ENCODE peak calls at places on chromosomes 1 and 21, in six cellular contexts. S, B, N, C, X and L are unnamed samples.

GRCh38 chr1:205355054-205355453 is 1.7 kb downstream of the KLHDC8A start:
- DNase-seq in X (no peak), B (no peak), C (peak; percentile 53), S (no peak), N (no peak), L (no peak)

GRCh38 chr1:44025816-44026215 is 5.4 kb downstream of the SLC6A9 start:
- DNase-seq in X (no peak), B (no peak), C (no peak), S (no peak), N (no peak), L (no peak)

GRCh38 chr1:208086116-208086515 is 158.1 kb downstream of the PLXNA2 start:
- DNase-seq in B (no peak), S (no peak), X (no peak), C (peak; percentile 54), N (no peak), L (no peak)

GRCh38 chr1:10338611-10339010 is 60.3 kb upstream of the PGD start:
- DNase-seq in S (no peak), B (no peak), X (no peak), N (no peak), C (no peak), L (no peak)

GRCh38 chr1:239125027-239125426 is 261.3 kb upstream of the CHRM3 start:
- DNase-seq in S (no peak), C (no peak), B (no peak), X (no peak), N (no peak), L (no peak)

GRCh38 chr1:203650012-203650836 is 23.6 kb downstream of the ATP2B4 start:
- DNase-seq in X (no peak), C (peak; percentile 76), S (peak; percentile 51), B (peak; percentile 93), N (peak; percentile 76), L (peak; percentile 66)

GRCh38 chr1:205926213-205926612 is 17.0 kb downstream of the SLC26A9 start:
- DNase-seq in X (no peak), B (no peak), N (peak; percentile 16), S (no peak), C (no peak), L (no peak)

GRCh38 chr1:232732344-232732910 is 72.8 kb upstream of the MAP10 start:
- DNase-seq in X (no peak), S (no peak), N (no peak), C (no peak), B (no peak), L (no peak)

GRCh38 chr1:12549106-12549459 is 68.9 kb downstream of the DHRS3 start:
- DNase-seq in N (no peak), C (peak; percentile 60), S (peak; percentile 52), B (no peak), X (peak; percentile 83), L (peak; percentile 58)

GRCh38 chr1:59143824-59144223 is 153.1 kb upstream of the FGGY start:
- DNase-seq in N (no peak), B (no peak), C (peak; percentile 66), X (no peak), S (no peak), L (no peak)

GRCh38 chr1:237859014-237859413 is 31.7 kb downstream of the ZP4 start:
- DNase-seq in S (no peak), N (no peak), B (no peak), X (no peak), C (no peak), L (no peak)

GRCh38 chr1:227547604-227548397 is 15.6 kb upstream of the ZNF678 start:
- DNase-seq in S (no peak), X (no peak), N (no peak), C (no peak), B (no peak), L (no peak)

GRCh38 chr21:39033878-39034589 is 149.2 kb downstream of the PSMG1 start:
- DNase-seq in B (no peak), S (no peak), N (peak; percentile 84), X (peak; percentile 37), C (no peak), L (no peak)

GRCh38 chr1:46673749-46674182 is 2.1 kb downstream of the TEX38 start:
- DNase-seq in N (no peak), B (no peak), X (peak; percentile 79), C (peak; percentile 62), S (no peak), L (no peak)

GRCh38 chr1:85862456-85862855 is 154.2 kb upstream of the ZNHIT6 start:
- DNase-seq in X (peak; percentile 23), N (no peak), B (no peak), C (no peak), S (no peak), L (no peak)

GRCh38 chr1:51516639-51517158 is 2.4 kb downstream of the EPS15 start:
- DNase-seq in B (no peak), N (no peak), X (peak; percentile 35), C (peak; percentile 50), S (no peak), L (no peak)

GRCh38 chr1:216075339-216075738 is 347.9 kb downstream of the USH2A start:
- DNase-seq in X (no peak), B (no peak), N (no peak), S (no peak), C (peak; percentile 44), L (no peak)

GRCh38 chr21:43347864-43348766 is 78.8 kb downstream of the SIK1 start:
- DNase-seq in N (no peak), C (peak; percentile 23), S (no peak), X (no peak), B (no peak), L (no peak)

DNA sequence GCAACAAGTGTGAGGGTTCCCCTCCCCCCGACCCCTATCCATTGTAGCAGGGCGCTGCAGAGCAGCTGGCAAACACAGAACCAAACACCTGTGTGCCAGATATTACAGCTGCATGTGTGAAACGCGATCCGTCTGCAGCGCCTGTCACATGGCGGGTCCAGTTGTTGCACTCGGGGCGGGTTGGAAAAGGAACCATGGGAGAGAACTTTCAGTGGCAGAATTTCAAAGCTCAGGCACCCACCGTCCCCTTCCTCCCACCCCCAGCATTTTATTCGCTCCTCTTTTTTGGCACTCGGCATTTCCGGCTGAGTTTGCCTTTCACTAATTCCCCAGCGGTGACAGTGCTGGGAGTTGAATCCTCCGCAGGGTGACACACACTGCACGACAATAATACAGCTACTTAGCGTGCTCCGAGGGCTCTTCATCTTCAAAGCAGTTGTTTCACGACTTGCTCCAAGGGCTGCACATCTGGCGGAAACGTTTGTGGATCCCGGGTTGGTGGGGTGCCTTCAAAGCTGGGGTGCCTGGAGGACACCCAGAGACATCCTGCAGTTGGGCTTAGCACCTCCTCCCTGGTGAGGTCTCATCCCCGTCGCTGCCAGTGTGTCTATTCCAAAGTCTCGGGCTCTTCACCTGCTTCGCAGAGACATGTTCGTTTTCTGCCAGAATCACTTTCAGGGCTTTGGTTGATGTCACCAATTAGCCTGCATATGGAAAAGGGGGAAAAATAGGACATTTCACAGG is 180.7 kb downstream of the ZBTB18 start:
- DNase-seq in S (no peak), N (no peak), B (no peak), C (peak; percentile 73), X (no peak), L (no peak)
- H3K4me3 ChIP-seq in S (peak overlapping the region; percentile 9), N (peak overlapping the region; percentile 38), B (no peak overlapping the region), C (peak overlapping the region; percentile 59), X (peak overlapping the region; percentile 13), L (peak overlapping the region; percentile 37)

DNA sequence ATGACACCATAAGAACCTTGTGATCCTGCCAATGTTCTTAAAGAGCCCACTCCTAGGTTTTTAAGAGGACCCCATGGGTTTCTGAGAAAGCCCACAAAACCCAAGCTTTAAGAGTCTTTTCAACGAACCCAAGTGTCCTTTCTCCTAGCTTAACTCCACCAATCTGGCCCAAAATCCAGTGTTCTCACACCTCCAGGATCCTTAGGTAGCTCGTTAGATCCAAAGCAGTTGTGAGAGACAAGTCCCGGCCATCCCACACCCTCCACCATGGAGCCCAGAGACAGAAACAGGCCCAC is 1.7 kb downstream of the DENND4B start:
- DNase-seq in C (no peak), B (no peak), X (no peak), N (no peak), S (no peak), L (no peak)
- H3K4me3 ChIP-seq in C (peak overlapping the region; percentile 90), B (peak overlapping the region; percentile 91), X (peak overlapping the region; percentile 79), N (no peak overlapping the region), S (peak overlapping the region; percentile 93), L (peak overlapping the region; percentile 91)

GRCh38 chr21:36698160-36699025 is 522 bp upstream of the SIM2 start:
- DNase-seq in X (no peak), B (no peak), S (no peak), N (no peak), C (no peak), L (no peak)

GRCh38 chr21:36699026-36699545 is at the start of gene SIM2:
- DNase-seq in B (no peak), C (peak; percentile 53), N (peak; percentile 79), S (no peak), X (no peak), L (no peak)

GRCh38 chr21:36700295-36700960 is 1.5 kb downstream of the SIM2 start:
- DNase-seq in S (no peak), C (no peak), N (no peak), X (no peak), B (no peak), L (no peak)

GRCh38 chr21:36700961-36701911 is 2.3 kb downstream of the SIM2 start:
- DNase-seq in N (no peak), C (no peak), S (no peak), B (no peak), X (no peak), L (no peak)

DNA sequence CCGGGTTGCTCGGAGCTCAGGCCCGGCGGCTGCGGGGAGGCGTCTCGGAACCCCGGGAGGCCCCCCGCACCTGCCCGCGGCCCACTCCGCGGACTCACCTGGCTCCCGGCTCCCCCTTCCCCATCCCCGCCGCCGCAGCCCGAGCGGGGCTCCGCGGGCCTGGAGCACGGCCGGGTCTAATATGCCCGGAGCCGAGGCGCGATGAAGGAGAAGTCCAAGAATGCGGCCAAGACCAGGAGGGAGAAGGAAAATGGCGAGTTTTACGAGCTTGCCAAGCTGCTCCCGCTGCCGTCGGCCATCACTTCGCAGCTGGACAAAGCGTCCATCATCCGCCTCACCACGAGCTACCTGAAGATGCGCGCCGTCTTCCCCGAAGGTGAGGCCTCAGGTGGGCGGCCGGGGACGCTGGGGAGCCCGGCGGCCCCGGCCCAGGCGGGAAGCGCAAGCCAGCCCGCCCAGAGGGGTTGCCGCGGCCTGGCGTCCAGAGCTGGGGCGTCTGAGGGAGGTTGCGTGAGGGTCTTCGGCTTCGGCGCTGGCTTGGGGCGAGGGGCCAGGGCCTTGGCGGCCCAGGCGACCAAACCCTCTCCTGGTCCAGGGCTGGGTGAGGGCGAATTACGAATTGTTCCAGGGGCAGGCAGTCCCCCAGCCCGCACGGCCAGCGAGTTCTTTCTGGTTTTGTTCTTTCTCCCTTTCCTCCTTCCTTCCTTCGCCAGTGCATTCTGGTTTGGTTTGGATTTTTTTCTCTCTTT is 805 bp downstream of the SIM2 start:
- DNase-seq in X (no peak), N (no peak), C (peak; percentile 28), B (no peak), S (no peak), L (no peak)
- H3K4me3 ChIP-seq in X (no peak overlapping the region), N (peak overlapping the region; percentile 85), C (no peak overlapping the region), B (no peak overlapping the region), S (peak overlapping the region; percentile 41), L (peak overlapping the region; percentile 69)

DNA sequence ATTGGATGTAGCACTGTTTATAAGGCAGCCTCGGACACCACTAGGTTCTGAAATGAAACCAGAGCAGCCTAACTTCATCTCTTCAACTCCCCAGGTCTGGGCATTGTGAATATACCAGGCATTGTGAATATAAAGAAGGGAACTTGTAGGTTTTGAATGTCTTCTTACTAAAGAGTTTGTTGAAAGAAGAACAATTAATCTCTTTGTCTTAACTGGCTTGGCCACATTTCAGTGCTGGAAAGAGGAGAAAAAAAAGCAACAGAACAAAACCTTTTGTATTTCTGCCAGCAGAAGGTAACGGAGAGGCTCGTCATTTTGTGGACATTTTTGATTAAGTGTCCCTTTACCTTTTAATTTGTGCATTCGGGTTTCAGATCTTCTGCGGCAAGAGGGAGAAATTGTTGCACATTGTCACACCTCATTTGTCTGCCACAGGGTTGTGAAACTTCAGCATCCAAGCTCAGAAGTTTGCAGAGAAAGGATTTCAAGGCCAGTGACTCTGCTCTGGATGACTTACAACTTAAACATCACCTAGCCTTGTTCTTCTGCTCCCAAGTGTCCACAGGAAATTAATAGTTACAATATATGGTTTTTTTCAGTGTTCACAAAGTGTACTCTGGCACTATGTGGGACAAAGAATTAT is 158.3 kb downstream of the KAZN start:
- DNase-seq in C (no peak), B (no peak), N (no peak), X (no peak), S (no peak), L (no peak)
- H3K4me3 ChIP-seq in C (no peak overlapping the region), B (no peak overlapping the region), N (no peak overlapping the region), X (no peak overlapping the region), S (no peak overlapping the region), L (no peak overlapping the region)